ENCODE peak calls at places on chromosome 10, in eight cellular contexts. W is GM20000, T is kidney tubule cell, Z is Calu3, U is SW 1271, P is smooth muscle cell of the brain vasculature, A is hepatic stellate cell, G is MV-4-11. D is an unnamed sample.

GRCh38 chr10:49009231-49009979 is 69.8 kb upstream of the LRRC18 start:
- DNase-seq in W (no peak), T (no peak), Z (no peak), U (no peak), P (no peak), A (no peak), G (no peak), D (no peak)

GRCh38 chr10:102994551-102995295 is 76.6 kb downstream of the CNNM2 start:
- DNase-seq in W (no peak), T (no peak), Z (no peak), U (no peak), P (no peak), A (no peak), G (peak), D (no peak)

GRCh38 chr10:106224676-106225075 is 939.8 kb downstream of the SORCS1 start:
- DNase-seq in W (no peak), T (no peak), Z (no peak), U (no peak), P (no peak), A (no peak), G (no peak), D (no peak)

GRCh38 chr10:101323495-101323894 is 30.5 kb upstream of the BTRC start:
- DNase-seq in W (no peak), T (no peak), Z (no peak), U (no peak), P (no peak), A (no peak), G (no peak), D (no peak)

GRCh38 chr10:4048245-4048864 is 263.3 kb upstream of the KLF6 start:
- DNase-seq in W (no peak), T (no peak), Z (no peak), U (no peak), P (no peak), A (no peak), G (no peak), D (no peak)

GRCh38 chr10:29840516-29841276 is 205.9 kb upstream of the SVIL start:
- DNase-seq in W (no peak), T (peak), Z (no peak), U (no peak), P (no peak), A (no peak), G (no peak), D (no peak)

GRCh38 chr10:59085641-59086502 is 90.6 kb upstream of the PHYHIPL start:
- DNase-seq in W (no peak), T (no peak), Z (no peak), U (no peak), P (no peak), A (no peak), G (no peak), D (no peak)

GRCh38 chr10:16904619-16905018 is 87.4 kb upstream of the RSU1 start:
- DNase-seq in W (no peak), T (no peak), Z (no peak), U (no peak), P (no peak), A (no peak), G (peak), D (no peak)

GRCh38 chr10:62170738-62171137 is 97.9 kb downstream of the RTKN2 start:
- DNase-seq in W (no peak), T (no peak), Z (no peak), U (no peak), P (no peak), A (no peak), G (peak), D (no peak)

GRCh38 chr10:314871-315270 is 179.6 kb downstream of the ZMYND11 start:
- DNase-seq in W (no peak), T (no peak), Z (no peak), U (no peak), P (no peak), A (no peak), G (peak), D (no peak)

GRCh38 chr10:119521443-119522204 is 20.9 kb downstream of the RGS10 start:
- DNase-seq in W (no peak), T (peak), Z (no peak), U (peak), P (no peak), A (peak), G (no peak), D (no peak)

GRCh38 chr10:18455086-18455884 is 196.1 kb downstream of the NSUN6 start:
- DNase-seq in W (no peak), T (no peak), Z (no peak), U (no peak), P (no peak), A (no peak), G (no peak), D (no peak)

GRCh38 chr10:113071446-113071845 is 121.4 kb downstream of the TCF7L2 start:
- DNase-seq in W (no peak), T (no peak), Z (no peak), U (no peak), P (no peak), A (no peak), G (no peak), D (peak)

GRCh38 chr10:132188331-132188730 is 1.6 kb downstream of the DPYSL4 start:
- DNase-seq in W (no peak), T (no peak), Z (no peak), U (no peak), P (no peak), A (no peak), G (no peak), D (peak)

GRCh38 chr10:17616403-17617030 is 657 bp downstream of the HACD1 start:
- DNase-seq in W (peak), T (peak), Z (peak), U (peak), P (peak), A (peak), G (peak), D (peak)

GRCh38 chr10:72951760-72952159 is 2.8 kb downstream of the PLA2G12B start:
- DNase-seq in W (no peak), T (no peak), Z (no peak), U (no peak), P (no peak), A (no peak), G (no peak), D (no peak)

GRCh38 chr10:110364531-110364937 is 59.8 kb upstream of the SMNDC1 start:
- DNase-seq in W (no peak), T (peak), Z (no peak), U (no peak), P (no peak), A (no peak), G (no peak), D (no peak)

GRCh38 chr10:99654791-99655190 is 4.5 kb upstream of the ENTPD7 start:
- DNase-seq in W (no peak), T (no peak), Z (no peak), U (no peak), P (no peak), A (no peak), G (peak), D (no peak)

GRCh38 chr10:112907893-112908292 is 42.2 kb upstream of the TCF7L2 start:
- DNase-seq in W (no peak), T (peak), Z (no peak), U (no peak), P (no peak), A (no peak), G (no peak), D (no peak)

GRCh38 chr10:2994562-2994961 is 72.8 kb upstream of the PFKP start:
- DNase-seq in W (no peak), T (peak), Z (no peak), U (no peak), P (no peak), A (no peak), G (no peak), D (no peak)

GRCh38 chr10:114252097-114252496 is 13.0 kb downstream of the VWA2 start:
- DNase-seq in W (no peak), T (no peak), Z (no peak), U (no peak), P (no peak), A (no peak), G (no peak), D (no peak)

D was measured in right cardiac atrium.